ENCODE peak calls at places on chromosomes 6 and 20, in eight cellular contexts. H, P, N, L, C, E, Z and R are unnamed samples.
A peak's percentile ranks its signal among the peaks of the same experiment; 100 is the strongest.

GRCh38 chr6:143215785-143216184 is 155.1 kb downstream of the AIG1 start:
- DNase-seq in P (no peak), L (no peak), C (no peak), Z (no peak), N (no peak), E (no peak), H (no peak), R (no peak)

GRCh38 chr20:48673485-48673884 is 154.3 kb downstream of the PREX1 start:
- DNase-seq in N (no peak), L (no peak), C (no peak), Z (no peak), E (no peak), H (no peak), P (no peak), R (no peak)

GRCh38 chr20:19934792-19935491 is 82.2 kb upstream of the NAA20 start:
- DNase-seq in P (no peak), E (peak; percentile 63), L (peak; percentile 63), H (peak; percentile 92), N (no peak), Z (peak; percentile 74), C (no peak), R (no peak)

GRCh38 chr6:24064106-24064505 is 61.9 kb upstream of the NRSN1 start:
- DNase-seq in N (no peak), L (no peak), E (no peak), P (peak; percentile 50), C (no peak), Z (no peak), H (no peak), R (no peak)

GRCh38 chr6:33774774-33775173 is 14.2 kb downstream of the LEMD2 start:
- DNase-seq in N (no peak), C (no peak), H (no peak), P (no peak), L (no peak), Z (no peak), E (no peak), R (no peak)

GRCh38 chr20:16069416-16070010 is 503.7 kb downstream of the KIF16B start:
- DNase-seq in P (no peak), N (no peak), Z (no peak), E (peak; percentile 27), C (no peak), H (no peak), L (no peak), R (no peak)

GRCh38 chr20:61299613-61300012 is 47.6 kb downstream of the CDH4 start:
- DNase-seq in N (no peak), P (no peak), L (no peak), C (no peak), H (no peak), E (no peak), Z (no peak), R (no peak)

GRCh38 chr6:40326689-40327404 is 260.3 kb downstream of the LRFN2 start:
- DNase-seq in N (no peak), Z (no peak), C (no peak), P (no peak), L (no peak), E (no peak), H (no peak), R (no peak)

GRCh38 chr6:140494321-140495085 is 1120.1 kb upstream of the CITED2 start:
- DNase-seq in H (no peak), E (no peak), P (no peak), N (no peak), Z (no peak), C (no peak), L (no peak), R (no peak)

GRCh38 chr6:47207261-47207660 is 102.4 kb downstream of the TNFRSF21 start:
- DNase-seq in N (no peak), L (no peak), H (no peak), E (no peak), Z (no peak), C (no peak), P (no peak), R (no peak)

GRCh38 chr6:42171813-42172595 is 1.2 kb upstream of the GUCA1A start:
- DNase-seq in C (no peak), N (no peak), E (no peak), H (no peak), P (no peak), Z (no peak), L (no peak), R (no peak)

GRCh38 chr6:113980937-113981554 is 10.1 kb upstream of the HDAC2 start:
- DNase-seq in C (no peak), H (no peak), E (no peak), P (peak; percentile 70), Z (no peak), L (no peak), N (peak; percentile 27), R (peak; percentile 47)

GRCh38 chr6:49565261-49565660 is 14.8 kb downstream of the C6orf141 start:
- DNase-seq in C (no peak), L (no peak), N (no peak), H (no peak), Z (no peak), P (no peak), E (no peak), R (no peak)

GRCh38 chr20:50455656-50456451 is 54.3 kb upstream of the PTPN1 start:
- DNase-seq in E (no peak), Z (peak; percentile 50), P (no peak), L (no peak), C (no peak), H (no peak), N (no peak), R (no peak)

GRCh38 chr6:150006961-150007464 is 18.3 kb downstream of the RAET1L start:
- DNase-seq in H (peak; percentile 78), Z (no peak), N (peak; percentile 26), L (no peak), P (peak; percentile 42), E (peak; percentile 35), C (no peak), R (peak; percentile 33)

GRCh38 chr20:9889270-9889981 is 50.5 kb upstream of the PAK5 start:
- DNase-seq in Z (no peak), N (no peak), H (no peak), E (peak; percentile 1), P (no peak), L (no peak), C (no peak), R (no peak)

GRCh38 chr6:170223718-170224693 is 66.9 kb downstream of the DLL1 start:
- DNase-seq in E (no peak), N (no peak), H (peak; percentile 84), C (peak; percentile 9), L (no peak), Z (peak; percentile 30), P (no peak), R (no peak)

GRCh38 chr20:44231713-44232468 is 15.2 kb upstream of the GDAP1L1 start:
- DNase-seq in P (peak; percentile 25), N (no peak), E (no peak), L (no peak), C (no peak), Z (no peak), H (no peak), R (no peak)

DNA sequence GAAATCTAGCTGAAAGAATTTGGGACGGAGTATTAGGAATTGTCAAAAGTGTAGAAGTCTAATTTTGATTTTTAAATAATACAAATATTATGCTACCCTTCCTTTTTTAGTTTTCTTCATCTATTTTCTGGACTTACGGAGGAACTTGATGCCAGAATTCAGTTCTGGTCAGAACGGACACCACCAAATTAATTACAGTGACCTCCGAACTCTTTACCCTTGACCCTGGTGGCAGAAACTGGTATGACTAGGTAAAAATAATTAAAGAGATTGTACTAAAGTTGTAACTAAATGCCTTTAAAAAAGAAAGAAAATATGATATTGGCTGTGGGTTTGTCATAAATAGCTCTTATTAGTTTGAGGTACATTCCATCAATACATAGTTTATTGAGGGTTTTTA is 751.1 kb upstream of the MAP3K7 start:
- DNase-seq in E (no peak), L (no peak), P (no peak), N (no peak), H (no peak), Z (no peak), C (no peak), R (no peak)
- TF ChIP-seq CTCF in E (peak; percentile 1), L (peak; percentile 39), P (peak; percentile 38), N (peak; percentile 18), H (no peak), Z (no peak), C (no peak), R (no peak)

DNA sequence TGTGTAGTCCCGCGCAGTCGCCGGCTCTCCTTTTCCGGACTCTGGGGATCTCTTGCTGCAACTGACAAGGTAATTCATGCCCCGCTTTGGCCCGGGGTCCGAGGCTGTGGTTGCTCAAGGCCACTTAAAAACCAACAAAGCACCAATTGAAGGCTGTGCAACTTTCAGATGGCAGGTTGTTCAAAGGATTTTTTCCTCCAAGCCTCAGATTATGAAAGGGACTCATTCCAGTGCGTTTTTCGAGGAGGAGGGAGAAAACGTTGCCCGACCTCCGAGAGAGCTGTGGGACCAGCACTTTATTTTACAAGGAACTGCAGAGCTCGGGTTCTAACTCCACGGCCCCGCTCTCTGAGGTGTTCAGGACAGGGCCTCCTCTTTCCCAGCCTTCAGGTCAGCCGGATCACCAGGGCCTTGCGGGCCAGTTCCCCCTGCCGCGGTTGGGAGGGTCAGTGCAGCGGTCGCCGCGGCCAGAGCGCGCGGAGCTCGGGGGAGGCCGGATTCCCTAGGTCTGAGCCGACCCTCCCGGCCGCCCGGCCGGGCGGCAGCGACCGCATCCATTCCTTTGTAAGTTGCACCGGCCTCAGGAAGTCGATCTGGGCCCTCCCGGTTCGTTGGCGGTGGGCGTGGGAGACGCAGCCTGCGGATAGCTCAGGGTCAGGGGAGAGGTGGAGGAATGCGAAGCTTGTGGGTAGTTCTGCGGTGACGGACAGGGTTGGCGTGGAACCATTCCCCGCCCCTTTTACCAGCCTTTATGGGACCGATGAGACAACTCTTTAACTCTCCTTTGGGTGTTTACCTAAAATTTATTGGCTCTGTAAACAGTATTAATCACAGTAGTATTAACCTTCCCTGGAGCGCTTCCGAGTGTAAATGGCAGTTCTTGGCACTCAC is 1.6 kb downstream of the UTRN start:
- DNase-seq in N (peak; percentile 86), C (peak; percentile 70), Z (peak; percentile 79), P (peak; percentile 85), L (peak; percentile 85), E (peak; percentile 16), H (peak; percentile 95), R (peak; percentile 92)
- H3K4me3 ChIP-seq in N (peak overlapping the region; percentile 87), C (peak overlapping the region; percentile 69), Z (peak overlapping the region; percentile 62), P (peak overlapping the region; percentile 92), L (peak overlapping the region; percentile 69), E (peak overlapping the region; percentile 69), H (peak overlapping the region; percentile 69), R (peak overlapping the region; percentile 94)

DNA sequence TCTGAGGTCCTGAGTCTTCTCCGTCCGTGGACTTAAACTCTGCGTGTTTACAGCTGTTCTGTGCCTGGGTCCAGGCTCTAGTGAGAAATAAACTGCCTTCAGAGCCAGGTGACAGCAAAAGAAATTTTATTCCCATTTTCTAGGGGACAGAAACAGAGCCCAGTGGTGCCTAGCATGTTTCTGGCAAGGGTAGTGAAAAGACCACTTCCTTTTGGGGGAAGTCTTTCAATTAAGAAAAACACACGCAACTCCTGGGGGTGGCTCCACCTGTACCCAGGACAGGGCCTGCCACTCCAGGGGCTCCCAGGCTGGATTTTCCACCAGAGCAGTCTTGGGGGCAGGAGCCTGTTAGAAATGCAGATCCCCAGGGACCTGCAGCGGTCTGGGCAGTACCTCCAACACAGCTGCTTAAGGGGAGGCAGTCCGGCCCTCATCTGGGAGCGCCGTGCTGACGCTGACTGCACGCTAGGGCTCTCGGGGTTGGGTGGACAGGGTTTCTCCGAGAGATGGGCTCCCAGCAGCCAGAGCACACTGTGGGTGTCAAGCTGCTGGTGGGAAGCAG is 23.0 kb upstream of the AVP start:
- DNase-seq in L (no peak), H (no peak), N (no peak), Z (no peak), P (no peak), E (no peak), C (no peak), R (no peak)
- TF ChIP-seq CTCF in L (no peak), H (no peak), N (no peak), Z (no peak), P (no peak), E (no peak), C (no peak), R (no peak)

GRCh38 chr6:118680452-118681095 is 29.2 kb upstream of the CEP85L start:
- DNase-seq in H (no peak), L (no peak), C (no peak), Z (no peak), E (no peak), N (no peak), P (no peak), R (no peak)
- H3K4me3 ChIP-seq in H (no peak overlapping the region), L (no peak overlapping the region), C (no peak overlapping the region), Z (no peak overlapping the region), E (no peak overlapping the region), N (no peak overlapping the region), P (no peak overlapping the region), R (no peak overlapping the region)